ENCODE peak calls at places on chromosomes 1 and 21, in seven cellular contexts. E is psoas muscle, Z is OCI-LY7, K is fibroblast of pulmonary artery, D is tibial nerve, I is heart right ventricle, U is lower lobe of right lung. P is an unnamed sample.

GRCh38 chr21:39336457-39337008 is 12.4 kb downstream of the HMGN1 start:
- DNase-seq in I (no peak), E (no peak), U (no peak), D (no peak), Z (peak; percentile 54), K (no peak), P (no peak)

GRCh38 chr1:175385316-175385715 is 192.7 kb upstream of the KIAA0040 start:
- DNase-seq in I (no peak), K (no peak), D (no peak), U (no peak), E (no peak), Z (no peak), P (no peak)

GRCh38 chr1:12565966-12566352 is 52.1 kb downstream of the DHRS3 start:
- DNase-seq in Z (no peak), K (no peak), E (peak; percentile 32), U (no peak), D (no peak), I (no peak), P (no peak)

GRCh38 chr1:233112184-233113008 is 162.0 kb downstream of the NTPCR start:
- DNase-seq in K (peak; percentile 36), E (no peak), U (no peak), I (no peak), Z (no peak), D (no peak), P (peak; percentile 53)

GRCh38 chr1:206021796-206022365 is 1.8 kb downstream of the CTSE start:
- DNase-seq in U (no peak), Z (no peak), D (no peak), K (peak; percentile 55), E (no peak), I (no peak), P (no peak)

GRCh38 chr1:89670168-89670567 is 37.2 kb downstream of the LRRC8C start:
- DNase-seq in U (no peak), E (no peak), D (no peak), Z (peak; percentile 85), I (no peak), K (peak; percentile 80), P (no peak)

GRCh38 chr1:214551436-214552173 is at the start of gene PTPN14:
- DNase-seq in K (peak; percentile 96), U (peak; percentile 90), I (peak; percentile 89), Z (no peak), E (peak; percentile 94), D (peak; percentile 65), P (peak; percentile 88)

GRCh38 chr1:19762175-19762779 is 37.4 kb downstream of the TMCO4 start:
- DNase-seq in U (no peak), D (no peak), E (no peak), I (peak; percentile 6), K (peak; percentile 39), Z (peak; percentile 44), P (no peak)

GRCh38 chr21:17463441-17463840 is 49.4 kb upstream of the CXADR start:
- DNase-seq in I (no peak), E (no peak), Z (no peak), K (peak; percentile 92), U (no peak), D (no peak), P (no peak)

GRCh38 chr1:219352961-219353651 is 179.4 kb downstream of the LYPLAL1 start:
- DNase-seq in D (no peak), E (no peak), K (no peak), I (no peak), U (no peak), Z (no peak), P (no peak)

GRCh38 chr1:204659061-204659460 is 26.5 kb downstream of the LRRN2 start:
- DNase-seq in K (no peak), D (no peak), I (no peak), E (no peak), U (no peak), Z (no peak), P (no peak)

GRCh38 chr1:229848762-229849677 is 218.0 kb upstream of the GALNT2 start:
- DNase-seq in D (no peak), U (no peak), Z (peak; percentile 64), E (no peak), I (no peak), K (peak; percentile 33), P (no peak)

GRCh38 chr1:153963850-153964331 is 554 bp upstream of the SLC39A1 start:
- DNase-seq in K (no peak), D (no peak), I (no peak), U (peak; percentile 73), E (peak; percentile 55), Z (no peak), P (peak; percentile 85)

GRCh38 chr1:107883562-107883961 is 81.4 kb downstream of the VAV3 start:
- DNase-seq in E (no peak), K (peak; percentile 21), D (no peak), I (no peak), U (no peak), Z (no peak), P (peak; percentile 9)

GRCh38 chr1:157091186-157091585 is 8.4 kb downstream of the ETV3L start:
- DNase-seq in U (no peak), D (no peak), I (no peak), K (no peak), Z (no peak), E (no peak), P (no peak)

GRCh38 chr1:41936107-41936506 is 17.4 kb upstream of the HIVEP3 start:
- DNase-seq in E (no peak), Z (no peak), U (no peak), D (no peak), I (no peak), K (no peak), P (no peak)

DNA sequence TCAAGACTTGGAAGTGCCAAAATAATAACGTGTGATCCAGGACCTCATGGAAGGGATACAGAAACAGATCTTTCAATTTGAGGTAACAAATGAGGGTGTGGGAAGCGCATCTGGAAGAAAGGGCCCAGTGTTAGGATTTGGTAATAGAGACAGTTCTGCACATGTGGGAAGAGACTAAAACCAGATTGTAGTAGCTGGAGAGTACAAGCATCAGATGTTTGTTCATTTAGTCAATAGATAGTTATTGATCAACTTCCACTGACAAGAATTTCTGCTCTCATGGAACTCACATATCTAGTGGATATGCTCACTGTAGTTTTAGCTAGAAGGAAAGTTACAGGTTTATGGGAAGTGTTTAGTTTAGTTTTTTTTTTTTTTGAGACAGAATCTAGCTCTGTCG is 153.6 kb downstream of the TLR5 start:
- DNase-seq in U (no peak), D (no peak), Z (no peak), K (no peak), I (no peak), E (no peak), P (no peak)
- TF ChIP-seq CTCF in U (no peak), D (no peak), Z (no peak), K (no peak), I (no peak), E (no peak), P (no peak)

GRCh38 chr1:185971688-185972087 is 237.5 kb downstream of the HMCN1 start:
- DNase-seq in D (no peak), I (no peak), Z (no peak), E (no peak), K (peak; percentile 56), U (no peak), P (no peak)

GRCh38 chr1:185969028-185969427 is 234.8 kb downstream of the HMCN1 start:
- DNase-seq in E (no peak), U (no peak), Z (no peak), I (no peak), K (no peak), D (no peak), P (no peak)

GRCh38 chr1:185972096-185972875 is 238.1 kb downstream of the HMCN1 start:
- DNase-seq in E (no peak), U (no peak), I (no peak), D (no peak), Z (no peak), K (no peak), P (no peak)

GRCh38 chr1:185966487-185966886 is 232.3 kb downstream of the HMCN1 start:
- DNase-seq in E (no peak), I (no peak), K (peak; percentile 46), Z (no peak), D (no peak), U (no peak), P (no peak)

DNA sequence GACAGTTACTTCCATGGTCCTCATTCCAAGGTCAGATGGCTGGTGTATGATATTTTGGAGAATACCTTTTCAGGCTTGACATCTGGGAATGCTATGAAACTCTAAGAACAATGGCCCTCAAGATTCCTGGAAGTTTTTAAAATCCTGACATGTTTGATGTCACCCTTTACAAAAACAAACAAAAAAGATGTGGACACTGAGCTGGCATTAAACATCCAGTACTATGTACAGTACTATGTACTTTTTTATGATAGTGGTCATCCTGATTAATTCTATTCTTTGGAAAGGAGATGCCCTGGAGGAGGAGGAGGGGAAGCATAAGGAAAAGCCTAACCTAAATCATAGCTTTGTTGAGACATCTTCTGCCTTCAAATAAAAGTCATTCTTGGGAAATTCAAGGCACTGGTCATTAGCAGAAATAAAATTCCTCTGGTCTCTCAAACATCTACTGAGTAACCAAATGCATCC is 235.4 kb downstream of the HMCN1 start:
- DNase-seq in E (no peak), I (no peak), K (peak; percentile 32), D (no peak), Z (no peak), U (no peak), P (no peak)
- H3K4me3 ChIP-seq in E (no peak overlapping the region), I (no peak overlapping the region), K (no peak overlapping the region), D (no peak overlapping the region), Z (no peak overlapping the region), U (no peak overlapping the region), P (no peak overlapping the region)

GRCh38 chr1:231363624-231364023 is 25.5 kb downstream of the SPRTN start:
- DNase-seq in D (no peak), Z (no peak), E (no peak), I (no peak), K (no peak), U (no peak), P (no peak)

GRCh38 chr1:231374394-231374793 is 36.3 kb downstream of the SPRTN start:
- DNase-seq in I (no peak), E (no peak), U (no peak), Z (no peak), D (no peak), K (no peak), P (no peak)

GRCh38 chr1:231372501-231372900 is 34.4 kb downstream of the SPRTN start:
- DNase-seq in I (no peak), K (no peak), U (no peak), E (no peak), D (no peak), Z (no peak), P (no peak)

GRCh38 chr1:231369282-231369681 is 31.2 kb downstream of the SPRTN start:
- DNase-seq in E (no peak), Z (no peak), K (no peak), D (no peak), U (no peak), I (no peak), P (no peak)
- TF ChIP-seq CTCF in E (peak; percentile 7), Z (no peak), K (no peak), D (no peak), U (no peak), I (peak; percentile 21), P (no peak)

GRCh38 chr1:7063981-7064380 is 278.7 kb downstream of the CAMTA1 start:
- DNase-seq in K (no peak), I (no peak), E (no peak), Z (no peak), D (no peak), U (no peak), P (no peak)

GRCh38 chr1:7068552-7068951 is 283.3 kb downstream of the CAMTA1 start:
- DNase-seq in K (no peak), Z (no peak), I (no peak), U (no peak), E (no peak), D (no peak), P (no peak)

GRCh38 chr1:7070389-7071029 is 285.3 kb downstream of the CAMTA1 start:
- DNase-seq in E (peak; percentile 73), Z (peak; percentile 56), D (peak; percentile 37), I (peak; percentile 66), U (no peak), K (peak; percentile 73), P (no peak)

GRCh38 chr1:7069888-7070287 is 284.6 kb downstream of the CAMTA1 start:
- DNase-seq in E (no peak), I (no peak), D (no peak), Z (no peak), U (no peak), K (peak; percentile 1), P (no peak)
- H3K4me3 ChIP-seq in E (peak overlapping the region; percentile 52), I (peak overlapping the region; percentile 47), D (peak overlapping the region; percentile 45), Z (no peak overlapping the region), U (peak overlapping the region; percentile 42), K (peak overlapping the region; percentile 47), P (no peak overlapping the region)

P was measured in left lung.